ENCODE peak calls at places on chromosomes 2 and 18, in eight cellular contexts. E, O, C, U, D, Z, L and J are unnamed samples.

GRCh38 chr2:24359701-24360049 is 661 bp downstream of the ITSN2 start:
- DNase-seq in E (peak; percentile 68), C (peak; percentile 31), Z (peak; percentile 8), O (no peak), L (peak; percentile 80), D (peak; percentile 63), U (no peak), J (peak; percentile 51)

GRCh38 chr2:111116843-111117665 is 3.7 kb upstream of the BCL2L11 start:
- DNase-seq in O (peak; percentile 87), L (peak; percentile 81), C (peak; percentile 87), U (peak; percentile 55), E (peak; percentile 83), Z (peak; percentile 87), D (peak; percentile 81), J (peak; percentile 83)

GRCh38 chr2:178824181-178824580 is 17.0 kb upstream of the TTN start:
- DNase-seq in O (no peak), E (no peak), U (no peak), C (no peak), L (no peak), Z (no peak), D (no peak), J (no peak)

GRCh38 chr18:12377556-12378553 is 828 bp upstream of the AFG3L2 start:
- DNase-seq in Z (no peak), O (peak; percentile 41), E (no peak), L (no peak), U (peak; percentile 100), C (no peak), D (peak; percentile 99), J (peak; percentile 99)

GRCh38 chr2:76270356-76270755 is 559.6 kb upstream of the GCFC2 start:
- DNase-seq in C (peak; percentile 7), D (no peak), U (no peak), E (no peak), Z (no peak), O (no peak), L (no peak), J (no peak)

GRCh38 chr2:68771211-68771721 is 36.7 kb downstream of the ARHGAP25 start:
- DNase-seq in E (no peak), Z (no peak), C (no peak), L (no peak), U (no peak), O (no peak), D (no peak), J (no peak)

GRCh38 chr2:68569604-68570003 is 73.8 kb upstream of the PROKR1 start:
- DNase-seq in C (peak; percentile 40), L (no peak), Z (no peak), O (no peak), E (no peak), D (peak; percentile 17), U (no peak), J (peak; percentile 43)

GRCh38 chr2:54428401-54428800 is 27.7 kb upstream of the SPTBN1 start:
- DNase-seq in E (no peak), D (peak; percentile 56), Z (no peak), O (no peak), U (no peak), L (no peak), C (no peak), J (no peak)

GRCh38 chr2:188158337-188159100 is 133.2 kb upstream of the GULP1 start:
- DNase-seq in Z (no peak), O (no peak), C (peak; percentile 78), E (no peak), D (peak; percentile 61), U (no peak), L (no peak), J (peak; percentile 48)

GRCh38 chr2:56018202-56018601 is 94.6 kb upstream of the EFEMP1 start:
- DNase-seq in O (peak; percentile 35), D (no peak), Z (no peak), U (no peak), E (no peak), C (no peak), L (no peak), J (no peak)

GRCh38 chr2:68931799-68932198 is 20.9 kb downstream of the GKN2 start:
- DNase-seq in O (no peak), D (peak; percentile 24), E (no peak), C (no peak), Z (no peak), L (no peak), U (no peak), J (no peak)

GRCh38 chr18:75341897-75342296 is 85.6 kb downstream of the SMIM21 start:
- DNase-seq in D (no peak), Z (no peak), L (no peak), C (no peak), U (no peak), O (no peak), E (no peak), J (no peak)

GRCh38 chr2:47023332-47023731 is 107.7 kb upstream of the MCFD2 start:
- DNase-seq in D (no peak), C (no peak), E (no peak), O (no peak), U (no peak), L (no peak), Z (no peak), J (no peak)

GRCh38 chr2:178227187-178227586 is 32.9 kb downstream of the OSBPL6 start:
- DNase-seq in Z (no peak), D (peak; percentile 58), O (no peak), L (no peak), E (no peak), U (no peak), C (peak; percentile 81), J (peak; percentile 53)

GRCh38 chr2:43340945-43341356 is 114.5 kb upstream of the ZFP36L2 start:
- DNase-seq in D (peak; percentile 77), L (no peak), E (no peak), Z (no peak), U (no peak), C (peak; percentile 74), O (no peak), J (peak; percentile 61)

GRCh38 chr2:207487650-207488315 is 42.0 kb upstream of the CREB1 start:
- DNase-seq in O (no peak), D (peak; percentile 98), U (no peak), Z (peak; percentile 9), C (peak; percentile 92), E (no peak), L (no peak), J (peak; percentile 87)

GRCh38 chr2:168119519-168120141 is 127.8 kb downstream of the STK39 start:
- DNase-seq in L (no peak), U (peak; percentile 44), E (peak; percentile 15), O (peak; percentile 74), D (peak; percentile 69), C (peak; percentile 77), Z (peak; percentile 23), J (peak; percentile 73)

GRCh38 chr2:63735931-63736820 is 105.5 kb upstream of the UGP2 start:
- DNase-seq in D (peak; percentile 63), O (no peak), C (peak; percentile 45), Z (no peak), E (no peak), L (no peak), U (no peak), J (no peak)

GRCh38 chr18:13680612-13681011 is 45.7 kb downstream of the FAM210A start:
- DNase-seq in U (peak; percentile 33), C (no peak), Z (no peak), O (peak; percentile 63), E (peak; percentile 27), D (no peak), L (no peak), J (peak; percentile 24)

GRCh38 chr2:234483568-234484251 is 13.2 kb downstream of the ARL4C start:
- DNase-seq in O (peak; percentile 15), Z (peak; percentile 23), L (no peak), D (peak; percentile 13), E (peak; percentile 81), U (no peak), C (no peak), J (no peak)

GRCh38 chr2:232994446-232994845 is 18.6 kb downstream of the NGEF start:
- DNase-seq in Z (no peak), U (no peak), O (no peak), D (no peak), L (no peak), E (no peak), C (no peak), J (no peak)

GRCh38 chr2:64404002-64404731 is 49.8 kb upstream of the LGALSL start:
- DNase-seq in U (peak; percentile 89), Z (peak; percentile 92), C (peak; percentile 88), L (peak; percentile 90), E (no peak), O (peak; percentile 89), D (peak; percentile 39), J (no peak)

GRCh38 chr2:236781933-236782788 is 212.5 kb downstream of the ACKR3 start:
- DNase-seq in D (peak; percentile 8), L (no peak), E (no peak), U (no peak), C (no peak), O (peak; percentile 39), Z (no peak), J (no peak)

GRCh38 chr2:235416816-235417499 is 76.9 kb upstream of the AGAP1 start:
- DNase-seq in C (no peak), Z (peak; percentile 63), L (no peak), O (no peak), E (no peak), D (peak; percentile 33), U (no peak), J (no peak)

GRCh38 chr2:129849559-129850160 is 129.8 kb upstream of the RAB6C start:
- DNase-seq in C (peak; percentile 83), D (peak; percentile 64), O (peak; percentile 72), E (no peak), U (no peak), L (no peak), Z (peak; percentile 67), J (peak; percentile 74)

GRCh38 chr2:240989451-240990265 is 8.8 kb upstream of the SNED1 start:
- DNase-seq in L (peak; percentile 71), C (peak; percentile 37), U (peak; percentile 42), Z (no peak), O (peak; percentile 54), E (no peak), D (peak; percentile 49), J (peak; percentile 16)

GRCh38 chr2:1970341-1970740 is 226.0 kb upstream of the PXDN start:
- DNase-seq in U (no peak), D (no peak), E (no peak), L (no peak), C (no peak), Z (no peak), O (no peak), J (no peak)

GRCh38 chr2:29343830-29344229 is 228.6 kb downstream of the CLIP4 start:
- DNase-seq in E (no peak), U (no peak), Z (no peak), C (no peak), O (no peak), L (no peak), D (no peak), J (peak; percentile 9)